ENCODE peak calls at places on chromosomes 7 and 10, in six cellular contexts. L, J, C, O, F and Y are unnamed samples.

GRCh38 chr10:117449636-117450035 is 74.4 kb upstream of the PDZD8 start:
- DNase-seq in O (no peak), J (peak), L (no peak), C (no peak), F (no peak), Y (no peak)

GRCh38 chr10:3132036-3133025 is 40.3 kb downstream of the PITRM1 start:
- DNase-seq in C (no peak), J (no peak), F (no peak), L (no peak), O (no peak), Y (no peak)

GRCh38 chr7:36277247-36277542 is 112.5 kb upstream of the ANLN start:
- DNase-seq in L (no peak), J (no peak), F (no peak), C (no peak), O (no peak), Y (no peak)

GRCh38 chr10:79241629-79241989 is 105.7 kb upstream of the PPIF start:
- DNase-seq in J (no peak), F (no peak), O (no peak), L (no peak), C (no peak), Y (no peak)

GRCh38 chr7:22561356-22561755 is 61.4 kb upstream of the STEAP1B start:
- DNase-seq in L (no peak), C (no peak), J (peak), O (peak), F (no peak), Y (peak)

GRCh38 chr10:100725041-100725440 is 20.3 kb upstream of the PAX2 start:
- DNase-seq in L (no peak), O (no peak), F (no peak), J (no peak), C (no peak), Y (no peak)

GRCh38 chr10:47396311-47396717 is 12.2 kb upstream of the ZNF488 start:
- DNase-seq in O (no peak), F (no peak), C (no peak), J (no peak), L (no peak), Y (no peak)

GRCh38 chr10:126749030-126749655 is 78.7 kb upstream of the C10orf90 start:
- DNase-seq in J (peak), F (peak), L (peak), C (no peak), O (peak), Y (peak)

GRCh38 chr7:41599760-41600159 is 103.1 kb downstream of the INHBA start:
- DNase-seq in J (no peak), F (no peak), C (no peak), O (no peak), L (no peak), Y (no peak)

GRCh38 chr10:16699435-16699834 is 117.8 kb downstream of the RSU1 start:
- DNase-seq in C (no peak), L (no peak), F (no peak), J (no peak), O (no peak), Y (no peak)

GRCh38 chr7:5500777-5501350 is 77.2 kb upstream of the TNRC18 start:
- DNase-seq in C (no peak), L (no peak), J (no peak), F (no peak), O (no peak), Y (no peak)

GRCh38 chr10:24318517-24318916 is 109.6 kb downstream of the KIAA1217 start:
- DNase-seq in C (no peak), J (peak), O (peak), L (no peak), F (no peak), Y (no peak)

GRCh38 chr7:3117488-3118228 is 74.0 kb upstream of the CARD11 start:
- DNase-seq in J (peak), C (peak), L (no peak), O (no peak), F (no peak), Y (no peak)

GRCh38 chr7:158110661-158111555 is 476.7 kb downstream of the PTPRN2 start:
- DNase-seq in J (no peak), C (no peak), L (no peak), F (no peak), O (no peak), Y (peak)

GRCh38 chr7:149826344-149827088 is 11.7 kb upstream of the ZNF862 start:
- DNase-seq in C (no peak), F (no peak), J (no peak), L (no peak), O (no peak), Y (no peak)

GRCh38 chr7:41984888-41985287 is 252.1 kb downstream of the GLI3 start:
- DNase-seq in C (no peak), F (no peak), J (no peak), L (no peak), O (no peak), Y (peak)

GRCh38 chr10:802506-802905 is 113.0 kb upstream of the DIP2C start:
- DNase-seq in C (no peak), L (no peak), J (no peak), O (no peak), F (no peak), Y (no peak)

GRCh38 chr10:92239600-92240288 is 51.1 kb downstream of the CPEB3 start:
- DNase-seq in J (peak), F (no peak), C (peak), O (no peak), L (peak), Y (no peak)

GRCh38 chr7:29319719-29320521 is 125.3 kb downstream of the CHN2 start:
- DNase-seq in J (no peak), O (no peak), C (no peak), F (peak), L (no peak), Y (no peak)

GRCh38 chr7:40232242-40232929 is 97.6 kb downstream of the SUGCT start:
- DNase-seq in F (no peak), O (peak), L (peak), J (peak), C (no peak), Y (peak)

GRCh38 chr10:81569488-81569887 is 305.5 kb upstream of the NRG3 start:
- DNase-seq in C (no peak), O (no peak), F (no peak), L (no peak), J (no peak), Y (no peak)

GRCh38 chr7:491292-491957 is 28.2 kb downstream of the PDGFA start:
- DNase-seq in J (no peak), L (no peak), O (no peak), F (no peak), C (no peak), Y (no peak)

GRCh38 chr10:43888551-43888950 is 239.9 kb upstream of the ZNF32 start:
- DNase-seq in J (no peak), O (no peak), C (no peak), L (no peak), F (no peak), Y (peak)

GRCh38 chr7:132655071-132655761 is 78.9 kb upstream of the PLXNA4 start:
- DNase-seq in L (peak), C (no peak), F (peak), O (no peak), J (peak), Y (no peak)

GRCh38 chr7:12458520-12459131 is 55.0 kb upstream of the VWDE start:
- DNase-seq in C (no peak), J (no peak), L (peak), F (no peak), O (no peak), Y (peak)

GRCh38 chr7:103989785-103990775 is 622 bp upstream of the RELN start:
- DNase-seq in J (peak), F (no peak), C (no peak), O (peak), L (no peak), Y (peak)

GRCh38 chr10:67612577-67613537 is 83.1 kb downstream of the CTNNA3 start:
- DNase-seq in C (no peak), O (no peak), J (no peak), F (no peak), L (peak), Y (peak)

GRCh38 chr7:63900394-63901203 is 98.0 kb upstream of the ZNF722 start:
- DNase-seq in J (peak), L (peak), C (peak), F (peak), O (no peak), Y (peak)

GRCh38 chr7:116443101-116443523 is 56.4 kb upstream of the CAV2 start:
- DNase-seq in C (no peak), J (no peak), O (peak), F (no peak), L (no peak), Y (peak)

GRCh38 chr7:108234981-108235450 is 104.9 kb upstream of the LAMB4 start:
- DNase-seq in L (no peak), F (no peak), J (no peak), C (no peak), O (no peak), Y (no peak)

GRCh38 chr7:95213809-95214492 is 110.4 kb downstream of the PON1 start:
- DNase-seq in F (peak), J (peak), L (no peak), O (no peak), C (no peak), Y (peak)

GRCh38 chr7:116224492-116225098 is 14.3 kb downstream of the TES start:
- DNase-seq in F (no peak), C (no peak), L (no peak), J (no peak), O (no peak), Y (no peak)

GRCh38 chr7:143222782-143223181 is 945 bp downstream of the TAS2R40 start:
- DNase-seq in L (no peak), C (no peak), F (no peak), O (no peak), J (no peak), Y (no peak)

GRCh38 chr10:84607523-84607922 is 279.1 kb downstream of the CCSER2 start:
- DNase-seq in O (no peak), C (no peak), J (no peak), L (no peak), F (no peak), Y (no peak)

GRCh38 chr7:105030447-105030846 is 16.4 kb downstream of the KMT2E start:
- DNase-seq in C (no peak), J (no peak), L (no peak), F (no peak), O (no peak), Y (no peak)